ENCODE peak calls at places on chromosomes 1 and 21, in ten cellular contexts. W is GM20000; T is ovary; C is fibroblast of the aortic adventitia; U is GM23338; P is CD4-positive, alpha-beta T cell; G is Calu3; A is RWPE1; M is body of pancreas; K is lung. D is an unnamed sample.

GRCh38 chr1:10948463-10948775 is 64.0 kb upstream of the TARDBP start:
- DNase-seq in C (no peak), G (no peak), W (no peak), K (no peak), A (no peak), M (no peak), U (no peak), T (no peak), P (no peak), D (no peak)

GRCh38 chr1:37875833-37876232 is 16.4 kb upstream of the MTF1 start:
- DNase-seq in M (no peak), A (no peak), W (no peak), T (no peak), U (peak), G (no peak), K (no peak), C (no peak), P (no peak), D (no peak)

GRCh38 chr1:167465018-167465417 is 53.3 kb downstream of the CD247 start:
- DNase-seq in C (no peak), W (no peak), K (no peak), G (no peak), M (no peak), U (no peak), P (no peak), A (no peak), T (peak), D (no peak)

GRCh38 chr1:147245586-147246021 is 3.1 kb downstream of the CHD1L start:
- DNase-seq in A (no peak), K (no peak), T (no peak), C (no peak), M (no peak), G (no peak), P (no peak), W (no peak), U (no peak), D (no peak)

GRCh38 chr1:78019031-78019430 is 14.3 kb downstream of the DNAJB4 start:
- DNase-seq in A (no peak), P (no peak), C (no peak), W (no peak), U (no peak), T (no peak), G (no peak), M (no peak), K (no peak), D (no peak)

GRCh38 chr1:7007902-7008301 is 222.6 kb downstream of the CAMTA1 start:
- DNase-seq in A (no peak), W (no peak), C (no peak), G (no peak), M (no peak), U (no peak), K (no peak), T (no peak), P (no peak), D (no peak)

GRCh38 chr1:228770779-228771223 is 35.5 kb downstream of the RHOU start:
- DNase-seq in M (no peak), G (no peak), A (no peak), U (no peak), C (no peak), T (no peak), P (no peak), W (no peak), K (no peak), D (no peak)

GRCh38 chr1:2232916-2233438 is 4.9 kb downstream of the SKI start:
- DNase-seq in W (no peak), G (no peak), K (no peak), P (no peak), C (no peak), M (no peak), T (no peak), U (peak), A (no peak), D (no peak)

GRCh38 chr1:205656236-205656635 is 24.1 kb downstream of the SLC45A3 start:
- DNase-seq in P (no peak), A (no peak), W (no peak), K (no peak), C (peak), G (no peak), M (no peak), T (no peak), U (no peak), D (no peak)

GRCh38 chr1:77539510-77540142 is 142.8 kb downstream of the ZZZ3 start:
- DNase-seq in W (no peak), A (peak), U (no peak), G (no peak), K (no peak), M (peak), P (no peak), T (no peak), C (peak), D (no peak)

GRCh38 chr1:179030130-179030529 is 4.4 kb downstream of the FAM20B start:
- DNase-seq in T (no peak), K (no peak), C (no peak), U (no peak), W (no peak), P (no peak), G (no peak), M (no peak), A (no peak), D (no peak)

GRCh38 chr1:191398551-191398950 is 759.7 kb upstream of the RGS18 start:
- DNase-seq in K (no peak), C (no peak), T (no peak), W (no peak), P (no peak), G (no peak), A (no peak), M (no peak), U (no peak), D (no peak)

GRCh38 chr1:225890346-225891228 is 1.6 kb upstream of the LEFTY1 start:
- DNase-seq in A (no peak), U (peak), P (no peak), T (no peak), C (no peak), M (no peak), K (no peak), W (no peak), G (no peak), D (no peak)

GRCh38 chr1:95627244-95627643 is 393.2 kb downstream of the RWDD3 start:
- DNase-seq in M (no peak), K (no peak), W (no peak), A (no peak), U (no peak), P (no peak), C (no peak), T (no peak), G (no peak), D (no peak)

GRCh38 chr1:107196973-107197562 is 56.2 kb downstream of the NTNG1 start:
- DNase-seq in T (no peak), M (no peak), G (peak), A (no peak), C (no peak), W (peak), K (no peak), P (no peak), U (peak), D (no peak)

GRCh38 chr1:37127254-37127748 is 93.0 kb upstream of the GRIK3 start:
- DNase-seq in M (peak), C (no peak), W (no peak), K (no peak), P (no peak), T (no peak), U (no peak), G (no peak), A (no peak), D (no peak)

GRCh38 chr1:223146745-223147144 is 3.7 kb upstream of the TLR5 start:
- DNase-seq in W (no peak), M (no peak), P (no peak), U (no peak), C (no peak), T (no peak), G (no peak), A (no peak), K (no peak), D (no peak)

GRCh38 chr1:17503146-17503545 is 36.4 kb upstream of the ARHGEF10L start:
- DNase-seq in U (no peak), M (no peak), A (no peak), T (no peak), K (no peak), G (no peak), P (no peak), C (no peak), W (no peak), D (no peak)

GRCh38 chr1:205505076-205505729 is 734 bp downstream of the CDK18 start:
- DNase-seq in W (no peak), A (peak), T (no peak), P (no peak), K (no peak), U (peak), C (no peak), G (peak), M (no peak), D (no peak)

GRCh38 chr1:241485554-241485992 is 34.0 kb downstream of the FH start:
- DNase-seq in C (peak), K (no peak), U (peak), P (no peak), A (peak), T (no peak), W (peak), G (peak), M (no peak), D (no peak)

GRCh38 chr1:153649137-153649866 is 9.2 kb upstream of the SNAPIN start:
- DNase-seq in M (peak), A (no peak), G (no peak), K (no peak), T (peak), U (no peak), C (no peak), W (no peak), P (peak), D (no peak)

GRCh38 chr1:204885288-204885711 is 14.6 kb downstream of the NFASC start:
- DNase-seq in C (peak), G (peak), T (no peak), P (no peak), K (no peak), M (peak), W (no peak), U (no peak), A (no peak), D (no peak)

DNA sequence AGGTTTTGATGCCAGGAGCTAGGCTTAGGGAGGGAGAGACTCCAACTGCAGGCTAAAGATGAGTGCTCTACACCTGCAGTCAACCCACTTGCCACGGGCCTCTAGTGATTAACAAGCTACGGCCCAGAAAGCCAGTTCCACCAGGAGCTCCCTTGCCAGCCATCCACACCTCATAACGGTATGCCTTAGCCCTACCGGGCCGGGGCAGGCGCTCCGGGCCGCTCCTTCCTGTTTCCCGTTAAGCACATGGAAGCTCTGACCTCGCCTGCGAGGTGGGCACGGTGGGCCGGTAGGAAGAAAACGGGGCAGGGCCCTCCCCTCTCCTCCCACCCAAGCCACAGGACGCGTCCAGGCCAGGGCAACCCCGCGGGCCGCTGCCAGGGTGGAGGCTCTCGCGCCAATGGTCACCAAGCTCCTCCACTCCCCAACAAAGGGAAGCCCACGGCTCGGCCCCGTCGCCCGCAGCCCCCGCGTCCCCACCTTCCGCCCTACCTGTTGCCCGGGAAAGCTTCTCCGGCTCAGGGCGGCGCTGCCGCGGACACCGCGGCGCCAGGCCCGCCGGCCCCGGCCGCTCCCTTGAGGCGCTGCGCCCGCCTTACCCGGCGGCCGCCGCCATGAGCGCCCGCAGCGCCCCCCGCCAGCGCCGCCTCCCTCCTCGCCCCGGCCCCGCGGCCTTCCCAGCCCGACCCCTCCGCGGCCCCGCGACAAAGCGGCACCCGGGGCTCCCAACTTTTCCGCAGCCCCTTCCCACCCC is 632 bp downstream of the CERS2 start:
- DNase-seq in G (peak), P (peak), W (peak), A (no peak), T (peak), K (peak), C (no peak), U (peak), M (peak), D (no peak)
- TF ChIP-seq CTCF in G (no peak), P (no peak), W (no peak), A (no peak), T (no peak), K (no peak), C (no peak), U (no peak), M (no peak), D (no peak)

GRCh38 chr1:230441183-230441582 is 15.1 kb upstream of the PGBD5 start:
- DNase-seq in U (no peak), M (no peak), P (no peak), A (no peak), K (no peak), W (no peak), G (no peak), C (no peak), T (no peak), D (no peak)

GRCh38 chr1:230441630-230442029 is 15.5 kb upstream of the PGBD5 start:
- DNase-seq in T (no peak), U (peak), G (no peak), W (no peak), K (no peak), P (no peak), M (no peak), A (no peak), C (no peak), D (no peak)
- TF ChIP-seq CTCF in T (no peak), U (peak), G (no peak), W (no peak), K (no peak), P (no peak), M (no peak), A (no peak), C (no peak), D (peak)

GRCh38 chr1:184034761-184035379 is 2.7 kb downstream of the COLGALT2 start:
- DNase-seq in T (no peak), C (no peak), P (no peak), G (no peak), W (no peak), A (no peak), U (no peak), K (no peak), M (no peak), D (no peak)

GRCh38 chr1:184039126-184039525 is 1.6 kb upstream of the COLGALT2 start:
- DNase-seq in C (no peak), W (no peak), M (no peak), P (no peak), G (no peak), K (no peak), T (no peak), A (no peak), U (no peak), D (no peak)

GRCh38 chr1:184037849-184038591 is 492 bp upstream of the COLGALT2 start:
- DNase-seq in M (no peak), A (no peak), C (no peak), K (no peak), G (no peak), T (no peak), W (no peak), U (no peak), P (no peak), D (no peak)

GRCh38 chr1:184035719-184036516 is 1.6 kb downstream of the COLGALT2 start:
- DNase-seq in A (no peak), U (peak), K (no peak), P (no peak), C (no peak), T (no peak), G (no peak), W (no peak), M (no peak), D (no peak)

DNA sequence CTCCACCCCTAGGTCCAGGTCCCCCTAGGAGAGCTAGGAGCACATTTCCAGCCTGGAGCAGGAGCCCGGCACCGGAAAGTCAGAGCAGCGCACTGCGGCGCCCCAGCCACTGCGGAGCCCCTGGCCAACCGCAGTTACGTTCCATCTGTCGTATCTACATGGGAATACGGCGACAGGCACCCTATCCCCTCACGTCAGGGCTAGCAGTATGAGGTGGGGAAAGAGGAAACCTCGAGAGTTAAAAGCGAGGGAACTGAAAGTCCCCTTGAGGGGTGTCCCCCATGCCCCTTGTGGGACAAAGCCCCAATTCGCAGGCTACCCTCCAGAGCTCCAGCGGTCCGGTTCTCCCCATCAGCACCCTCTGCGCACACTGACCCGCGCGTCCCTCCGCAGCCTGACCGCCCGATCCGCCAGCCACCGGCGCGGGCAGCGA is 995 bp downstream of the COLGALT2 start:
- DNase-seq in A (no peak), W (peak), U (peak), T (peak), K (no peak), C (no peak), P (peak), G (peak), M (peak), D (peak)
- TF ChIP-seq CTCF in A (no peak), W (no peak), U (no peak), T (no peak), K (no peak), C (no peak), P (no peak), G (no peak), M (no peak), D (no peak)

GRCh38 chr21:43826623-43826974 is 37.2 kb downstream of the RRP1 start:
- DNase-seq in C (no peak), W (no peak), P (no peak), M (no peak), T (no peak), A (no peak), G (no peak), K (no peak), U (no peak), D (no peak)

GRCh38 chr21:43824883-43825609 is 35.7 kb downstream of the RRP1 start:
- DNase-seq in C (no peak), P (no peak), M (no peak), K (no peak), T (no peak), W (no peak), U (no peak), A (no peak), G (no peak), D (no peak)

GRCh38 chr21:43827015-43827611 is 37.7 kb downstream of the RRP1 start:
- DNase-seq in M (no peak), C (peak), G (no peak), T (no peak), A (no peak), W (no peak), P (no peak), K (no peak), U (no peak), D (no peak)

GRCh38 chr21:43825610-43825935 is 36.2 kb downstream of the RRP1 start:
- DNase-seq in A (no peak), T (no peak), P (no peak), K (no peak), G (no peak), M (no peak), U (no peak), W (no peak), C (no peak), D (no peak)

GRCh38 chr21:43825936-43826622 is 36.7 kb downstream of the RRP1 start:
- DNase-seq in T (no peak), C (no peak), G (no peak), P (no peak), M (no peak), A (no peak), U (peak), K (no peak), W (no peak), D (no peak)
- TF ChIP-seq CTCF in T (no peak), C (peak), G (no peak), P (no peak), M (no peak), A (peak), U (no peak), K (no peak), W (no peak), D (peak)

DNA sequence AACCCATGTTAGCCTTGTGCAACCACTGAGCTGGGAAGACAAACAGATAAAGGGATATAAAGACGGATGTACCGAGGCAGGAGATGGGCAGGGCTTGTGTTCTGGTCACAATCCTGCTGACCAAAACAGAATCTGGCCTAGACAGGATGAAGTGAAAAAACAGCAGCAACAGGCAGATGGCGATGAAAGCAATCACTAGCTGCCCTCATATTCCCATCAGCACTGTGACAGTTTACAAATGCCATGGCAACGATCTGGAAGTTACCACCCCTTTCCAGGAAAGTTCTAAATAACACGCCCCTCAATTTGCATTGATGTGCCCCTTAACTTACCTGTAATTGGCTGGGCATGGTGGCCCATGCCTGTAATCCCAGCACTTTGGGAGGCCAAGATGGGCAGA is 40.6 kb upstream of the CD46 start:
- DNase-seq in W (no peak), M (peak), T (no peak), A (peak), G (peak), U (peak), C (no peak), K (no peak), P (no peak), D (no peak)
- TF ChIP-seq CTCF in W (no peak), M (no peak), T (no peak), A (no peak), G (no peak), U (no peak), C (no peak), K (no peak), P (no peak), D (no peak)

GRCh38 chr1:109397451-109398342 is at the start of gene SORT1:
- DNase-seq in M (peak), T (peak), G (peak), W (peak), A (peak), K (peak), P (peak), U (peak), C (peak), D (peak)
- TF ChIP-seq CTCF in M (no peak), T (no peak), G (no peak), W (no peak), A (no peak), K (no peak), P (no peak), U (no peak), C (no peak), D (peak)

D was measured in progenitor cell of endocrine pancreas.